ENCODE peak calls at places on chromosomes 4 and X, in four cellular contexts. One of them, this sample, is unnamed.

GRCh38 chrX:53429755-53430154 is 4.4 kb downstream of the HSD17B10 start:
- DNase-seq in spleen: no peak
- DNase-seq in KBM-7: no peak
- DNase-seq in hepatocyte: no peak
- DNase-seq in this sample: no peak

GRCh38 chr4:973431-974397 is at the start of gene DGKQ:
- DNase-seq in spleen: peak
- DNase-seq in KBM-7: no peak
- DNase-seq in hepatocyte: peak
- DNase-seq in this sample: peak

GRCh38 chrX:102966701-102967100 is 29.6 kb downstream of the RAB40AL start:
- DNase-seq in spleen: no peak
- DNase-seq in KBM-7: no peak
- DNase-seq in hepatocyte: no peak
- DNase-seq in this sample: no peak

GRCh38 chrX:13898603-13899002 is 81.7 kb upstream of the GPM6B start:
- DNase-seq in spleen: no peak
- DNase-seq in KBM-7: no peak
- DNase-seq in hepatocyte: no peak
- DNase-seq in this sample: no peak

GRCh38 chrX:23003121-23003520 is 3.4 kb downstream of the DDX53 start:
- DNase-seq in spleen: no peak
- DNase-seq in KBM-7: no peak
- DNase-seq in hepatocyte: no peak
- DNase-seq in this sample: no peak

GRCh38 chr4:185232370-185232769 is 23.0 kb downstream of the SNX25 start:
- DNase-seq in spleen: no peak
- DNase-seq in KBM-7: no peak
- DNase-seq in hepatocyte: peak
- DNase-seq in this sample: no peak

GRCh38 chr4:170007113-170007512 is 19.1 kb downstream of the MFAP3L start:
- DNase-seq in spleen: no peak
- DNase-seq in KBM-7: peak
- DNase-seq in hepatocyte: no peak
- DNase-seq in this sample: peak

GRCh38 chr4:169311643-169312365 is 41.0 kb upstream of the SH3RF1 start:
- DNase-seq in spleen: no peak
- DNase-seq in KBM-7: peak
- DNase-seq in hepatocyte: peak
- DNase-seq in this sample: peak

GRCh38 chr4:139665690-139666529 is at the start of gene MGST2:
- DNase-seq in spleen: peak
- DNase-seq in KBM-7: peak
- DNase-seq in hepatocyte: peak
- DNase-seq in this sample: peak

GRCh38 chr4:56791316-56791715 is 30.2 kb downstream of the SPINK2 start:
- DNase-seq in spleen: no peak
- DNase-seq in KBM-7: no peak
- DNase-seq in hepatocyte: no peak
- DNase-seq in this sample: no peak

GRCh38 chr4:151315212-151315886 is 10.1 kb downstream of the SH3D19 start:
- DNase-seq in spleen: no peak
- DNase-seq in KBM-7: no peak
- DNase-seq in hepatocyte: no peak
- DNase-seq in this sample: no peak

GRCh38 chrX:103356023-103356798 is at the start of gene TCEAL9:
- DNase-seq in spleen: no peak
- DNase-seq in KBM-7: no peak
- DNase-seq in hepatocyte: peak
- DNase-seq in this sample: no peak

GRCh38 chrX:10254746-10255145 is 98.0 kb downstream of the CLCN4 start:
- DNase-seq in spleen: no peak
- DNase-seq in KBM-7: no peak
- DNase-seq in hepatocyte: no peak
- DNase-seq in this sample: no peak

GRCh38 chrX:937391-937790 is 275.1 kb downstream of the CRLF2 start:
- DNase-seq in spleen: no peak
- DNase-seq in KBM-7: no peak
- DNase-seq in hepatocyte: no peak
- DNase-seq in this sample: no peak

GRCh38 chrX:19705196-19705769 is 182.1 kb downstream of the SH3KBP1 start:
- DNase-seq in spleen: no peak
- DNase-seq in KBM-7: no peak
- DNase-seq in hepatocyte: no peak
- DNase-seq in this sample: no peak

GRCh38 chr4:7398104-7398423 is 36.7 kb downstream of the PSAPL1 start:
- DNase-seq in spleen: peak
- DNase-seq in KBM-7: peak
- DNase-seq in hepatocyte: peak
- DNase-seq in this sample: no peak

GRCh38 chr4:19693949-19694597 is 557.6 kb upstream of the SLIT2 start:
- DNase-seq in spleen: no peak
- DNase-seq in KBM-7: no peak
- DNase-seq in hepatocyte: no peak
- DNase-seq in this sample: peak

GRCh38 chr4:158255727-158256324 is 45.5 kb downstream of the TMEM144 start:
- DNase-seq in spleen: no peak
- DNase-seq in KBM-7: peak
- DNase-seq in hepatocyte: peak
- DNase-seq in this sample: peak

GRCh38 chrX:135923353-135923752 is 29.8 kb downstream of the SAGE1 start:
- DNase-seq in spleen: no peak
- DNase-seq in KBM-7: no peak
- DNase-seq in hepatocyte: no peak
- DNase-seq in this sample: no peak

GRCh38 chr4:47550899-47551548 is 65.9 kb downstream of the ATP10D start:
- DNase-seq in spleen: no peak
- DNase-seq in KBM-7: no peak
- DNase-seq in hepatocyte: no peak
- DNase-seq in this sample: no peak